ENCODE peak calls at places on chromosomes 16 and 17, in nine cellular contexts. U is osteocyte, D is endothelial cell of umbilical vein, N is IMR-90, E is cardiac muscle cell, O is NB4, B is body of pancreas, Z is mammary epithelial cell, C is fibroblast of pulmonary artery. Q is an unnamed sample.
A peak's percentile ranks its signal among the peaks of the same experiment; 100 is the strongest.

GRCh38 chr16:87585452-87586200 is 16.7 kb upstream of the JPH3 start:
- DNase-seq in O (no peak), N (no peak), D (no peak), E (peak; percentile 30), B (no peak), Z (no peak), C (no peak), U (no peak), Q (no peak)

GRCh38 chr17:47714773-47715396 is 18.2 kb upstream of the TBX21 start:
- DNase-seq in Z (no peak), U (no peak), C (no peak), B (no peak), O (no peak), E (no peak), N (no peak), D (no peak), Q (no peak)

GRCh38 chr17:77836557-77837041 is 121.9 kb upstream of the TNRC6C start:
- DNase-seq in N (peak; percentile 60), B (peak; percentile 78), O (peak; percentile 34), U (no peak), Z (peak; percentile 96), E (peak; percentile 43), D (no peak), C (peak; percentile 58), Q (peak; percentile 88)

GRCh38 chr16:526181-527014 is 1.1 kb upstream of the CAPN15 start:
- DNase-seq in Z (peak; percentile 37), E (peak; percentile 66), U (no peak), B (peak; percentile 75), O (peak; percentile 52), N (peak; percentile 40), C (peak; percentile 46), D (no peak), Q (peak; percentile 17)

GRCh38 chr16:14486520-14487303 is 143.3 kb downstream of the PARN start:
- DNase-seq in E (peak; percentile 96), N (peak; percentile 94), U (no peak), B (peak; percentile 96), O (peak; percentile 30), C (peak; percentile 95), D (peak; percentile 91), Z (peak; percentile 87), Q (peak; percentile 86)

GRCh38 chr16:88633684-88634140 is 4.7 kb upstream of the IL17C start:
- DNase-seq in O (peak; percentile 92), U (no peak), B (peak; percentile 42), E (peak; percentile 28), D (peak; percentile 7), Z (peak; percentile 24), N (peak; percentile 13), C (peak; percentile 31), Q (peak; percentile 38)

GRCh38 chr16:19071811-19072777 is 4.7 kb downstream of the COQ7 start:
- DNase-seq in D (peak; percentile 70), Z (peak; percentile 53), E (peak; percentile 55), B (peak; percentile 65), U (no peak), O (peak; percentile 62), C (peak; percentile 69), N (peak; percentile 56), Q (peak; percentile 57)

GRCh38 chr16:72311426-72311825 is 139.5 kb upstream of the PMFBP1 start:
- DNase-seq in B (no peak), N (peak; percentile 13), O (no peak), Z (no peak), U (no peak), E (peak; percentile 35), D (no peak), C (no peak), Q (no peak)

GRCh38 chr17:78409191-78409621 is 30.8 kb downstream of the PGS1 start:
- DNase-seq in B (peak; percentile 85), D (no peak), U (no peak), O (no peak), N (no peak), E (no peak), Z (no peak), C (no peak), Q (no peak)

GRCh38 chr17:61404702-61405046 is 5.0 kb downstream of the TBX2 start:
- DNase-seq in U (no peak), D (no peak), C (no peak), Z (no peak), N (peak; percentile 36), E (no peak), B (no peak), O (no peak), Q (no peak)

GRCh38 chr17:75130059-75130631 is 1.4 kb downstream of the NT5C start:
- DNase-seq in O (no peak), E (no peak), D (no peak), N (no peak), U (no peak), C (no peak), Z (no peak), B (no peak), Q (no peak)

GRCh38 chr16:51450913-51451312 is 299.8 kb upstream of the SALL1 start:
- DNase-seq in B (no peak), N (no peak), Z (no peak), O (no peak), C (no peak), D (no peak), U (no peak), E (no peak), Q (no peak)

GRCh38 chr16:27254262-27254811 is 14.2 kb downstream of the NSMCE1 start:
- DNase-seq in D (peak; percentile 29), U (peak; percentile 23), Z (peak; percentile 34), C (no peak), E (no peak), O (no peak), B (no peak), N (no peak), Q (no peak)

GRCh38 chr16:67444259-67445125 is 13.6 kb downstream of the HSD11B2 start:
- DNase-seq in U (no peak), B (no peak), E (no peak), D (no peak), C (no peak), O (no peak), N (no peak), Z (no peak), Q (no peak)

GRCh38 chr16:57258910-57259475 is 13.9 kb downstream of the ARL2BP start:
- DNase-seq in U (no peak), B (no peak), Z (no peak), N (no peak), C (no peak), D (no peak), O (no peak), E (no peak), Q (no peak)

GRCh38 chr17:60717814-60718213 is 40.2 kb downstream of the BCAS3 start:
- DNase-seq in E (no peak), D (no peak), Z (no peak), U (no peak), N (no peak), C (no peak), O (no peak), B (no peak), Q (no peak)

GRCh38 chr17:60163108-60163784 is 13.5 kb downstream of the CA4 start:
- DNase-seq in D (no peak), C (no peak), U (no peak), Z (no peak), O (peak; percentile 74), E (no peak), N (no peak), B (no peak), Q (no peak)

GRCh38 chr16:49617710-49618330 is 238.1 kb downstream of the ZNF423 start:
- DNase-seq in B (no peak), E (no peak), C (no peak), N (no peak), O (no peak), Z (no peak), D (no peak), U (peak; percentile 56), Q (no peak)

DNA sequence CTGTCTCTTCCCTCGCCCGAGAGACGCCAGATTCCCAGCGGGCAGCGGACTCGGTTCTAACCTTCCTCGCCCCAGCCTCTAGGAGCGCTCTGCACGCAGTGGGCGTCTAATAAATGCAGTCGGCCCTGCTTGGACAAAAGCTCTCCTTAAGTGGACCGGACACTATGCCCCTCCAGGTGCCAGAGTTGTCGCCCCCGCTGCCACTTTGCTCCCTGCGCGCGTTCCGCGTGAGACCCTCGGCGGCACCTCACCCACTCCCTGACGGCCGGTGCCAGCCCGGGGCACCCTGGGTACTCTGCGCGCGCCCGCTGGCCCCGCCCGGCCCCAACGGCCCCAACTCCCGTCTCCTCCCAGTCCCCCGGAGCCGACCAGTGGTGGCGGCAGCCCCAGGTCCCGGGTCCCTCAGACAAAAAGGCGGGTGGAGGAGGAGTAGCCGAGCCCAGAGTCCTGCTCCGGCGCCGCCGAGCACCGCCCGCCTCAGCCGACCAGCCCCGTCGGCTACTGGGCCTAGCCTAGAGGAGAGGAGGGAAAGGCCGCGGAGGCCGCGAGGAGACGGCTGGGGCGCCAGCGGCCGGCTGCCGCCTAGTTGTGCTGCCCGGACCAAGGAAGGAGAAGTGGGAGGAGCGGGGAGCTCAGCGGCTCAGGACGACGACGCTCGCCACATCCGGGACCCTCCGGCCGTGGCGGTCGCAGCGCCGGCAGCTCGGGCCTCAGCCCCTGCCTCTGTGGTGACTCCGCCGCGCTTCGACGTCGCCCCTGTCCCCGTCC is 123.0 kb downstream of the GOSR1 start:
- DNase-seq in B (peak; percentile 85), Z (peak; percentile 86), U (peak; percentile 95), C (peak; percentile 75), E (peak; percentile 83), O (peak; percentile 94), N (peak; percentile 70), D (peak; percentile 85), Q (peak; percentile 61)
- TF ChIP-seq CTCF in B (peak; percentile 40), Z (peak; percentile 42), U (peak; percentile 67), C (peak; percentile 65), E (peak; percentile 61), O (peak; percentile 49), N (peak; percentile 50), D (peak; percentile 77), Q (peak; percentile 80)

DNA sequence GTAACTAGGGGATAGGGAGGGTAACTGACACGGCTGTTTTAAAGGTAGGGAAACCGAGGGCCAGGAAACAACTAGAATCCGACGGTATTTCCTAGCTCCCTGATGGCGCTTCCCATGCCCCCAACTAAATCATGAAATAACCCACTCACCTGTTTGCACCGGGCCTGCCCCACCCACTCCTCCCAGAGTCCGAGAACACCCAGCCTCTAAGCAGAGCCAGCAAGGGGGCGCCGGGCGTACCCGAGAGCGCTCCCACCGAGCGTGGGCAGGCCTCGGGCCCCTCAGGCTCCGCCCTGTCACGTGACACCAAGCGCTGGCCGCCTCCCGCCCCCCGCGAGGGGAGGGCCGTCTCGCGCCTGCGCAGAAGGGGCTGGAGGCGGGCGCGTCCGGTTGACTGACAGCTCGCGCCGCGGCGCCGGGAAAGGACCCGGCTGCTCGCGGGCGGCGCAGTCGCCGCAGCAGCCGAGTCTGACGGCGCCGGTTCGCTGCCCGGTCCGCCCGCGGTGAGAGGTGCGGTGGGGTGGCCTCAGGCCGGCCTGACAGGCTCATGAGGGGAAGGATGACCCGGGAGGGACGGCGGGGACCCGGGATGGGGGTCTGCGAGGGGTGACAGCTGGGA is at the start of gene KIAA0513:
- DNase-seq in C (peak; percentile 93), N (peak; percentile 90), U (peak; percentile 99), E (peak; percentile 96), Z (peak; percentile 89), D (peak; percentile 94), B (peak; percentile 94), O (peak; percentile 94), Q (peak; percentile 68)
- TF ChIP-seq CTCF in C (no peak), N (peak; percentile 39), U (no peak), E (peak; percentile 17), Z (no peak), D (peak; percentile 33), B (peak; percentile 10), O (peak; percentile 22), Q (peak; percentile 28)

GRCh38 chr17:20010099-20010863 is 1.1 kb downstream of the SPECC1 start:
- DNase-seq in O (peak; percentile 76), U (peak; percentile 71), Z (peak; percentile 42), D (peak; percentile 61), N (peak; percentile 61), E (peak; percentile 71), C (peak; percentile 72), B (peak; percentile 60), Q (peak; percentile 61)
- TF ChIP-seq CTCF in O (peak; percentile 41), U (peak; percentile 62), Z (peak; percentile 38), D (peak; percentile 42), N (peak; percentile 47), E (peak; percentile 61), C (peak; percentile 60), B (peak; percentile 24), Q (peak; percentile 49)

GRCh38 chr16:54148974-54149373 is 137.6 kb downstream of the IRX3 start:
- DNase-seq in C (no peak), E (no peak), U (no peak), Z (no peak), N (no peak), O (no peak), D (no peak), B (no peak), Q (no peak)
- TF ChIP-seq CTCF in C (no peak), E (no peak), U (no peak), Z (no peak), N (no peak), O (no peak), D (no peak), B (no peak), Q (no peak)